ENCODE peak calls at places on chromosomes 2 and 18, in seven cellular contexts. W is ACHN, O is H54, T is HEK293T, J is NCI-H82, H is memory B cell, B is NCI-H446 treated with DMSO at 0.1 percent for 48 hours. E is an unnamed sample.
A peak's percentile ranks its signal among the peaks of the same experiment; 100 is the strongest.

GRCh38 chr2:222057249-222058073 is 241.3 kb downstream of the PAX3 start:
- DNase-seq in W (peak; percentile 38), O (no peak), T (peak; percentile 41), J (peak; percentile 33), H (no peak), B (no peak), E (no peak)

GRCh38 chr2:207121784-207122183 is 44.0 kb downstream of the KLF7 start:
- DNase-seq in W (peak; percentile 64), O (peak; percentile 44), T (no peak), J (no peak), H (no peak), B (no peak), E (no peak)

GRCh38 chr2:121965666-121966065 is 210.2 kb downstream of the TSN start:
- DNase-seq in W (no peak), O (no peak), T (no peak), J (no peak), H (no peak), B (no peak), E (no peak)

GRCh38 chr18:49813071-49813320 is 337 bp downstream of the ACAA2 start:
- DNase-seq in W (peak; percentile 3), O (no peak), T (no peak), J (peak; percentile 51), H (peak; percentile 16), B (no peak), E (no peak)

GRCh38 chr2:45651415-45652089 is at the start of gene PRKCE:
- DNase-seq in W (peak; percentile 42), O (peak; percentile 79), T (peak; percentile 42), J (peak; percentile 39), H (peak; percentile 24), B (no peak), E (peak; percentile 12)

GRCh38 chr2:95389256-95390119 is 13.0 kb upstream of the FAHD2A start:
- DNase-seq in W (peak; percentile 47), O (peak; percentile 87), T (peak; percentile 88), J (peak; percentile 76), H (no peak), B (no peak), E (peak; percentile 14)

GRCh38 chr2:73243884-73244570 is 9.9 kb downstream of the CCT7 start:
- DNase-seq in W (no peak), O (no peak), T (no peak), J (peak; percentile 88), H (no peak), B (peak; percentile 79), E (no peak)

GRCh38 chr2:9585486-9585885 is 29.9 kb upstream of the ADAM17 start:
- DNase-seq in W (no peak), O (no peak), T (no peak), J (no peak), H (no peak), B (no peak), E (no peak)

GRCh38 chr2:54240515-54241219 is 15.4 kb downstream of the TSPYL6 start:
- DNase-seq in W (no peak), O (peak; percentile 19), T (no peak), J (no peak), H (no peak), B (no peak), E (no peak)

GRCh38 chr2:52539026-52539964 is 1228.3 kb upstream of the CHAC2 start:
- DNase-seq in W (no peak), O (no peak), T (no peak), J (no peak), H (no peak), B (no peak), E (no peak)

GRCh38 chr2:19048593-19049264 is 309.7 kb downstream of the OSR1 start:
- DNase-seq in W (no peak), O (no peak), T (no peak), J (no peak), H (no peak), B (peak; percentile 3), E (no peak)

GRCh38 chr2:127324635-127325034 is 30.7 kb upstream of the ERCC3 start:
- DNase-seq in W (peak; percentile 58), O (peak; percentile 8), T (peak; percentile 25), J (peak; percentile 23), H (no peak), B (peak; percentile 42), E (no peak)

GRCh38 chr18:50656396-50656795 is 96.5 kb downstream of the MAPK4 start:
- DNase-seq in W (no peak), O (no peak), T (no peak), J (no peak), H (no peak), B (no peak), E (no peak)

GRCh38 chr2:216615298-216616082 is 17.7 kb upstream of the IGFBP2 start:
- DNase-seq in W (no peak), O (no peak), T (no peak), J (peak; percentile 28), H (no peak), B (no peak), E (no peak)

GRCh38 chr2:220228310-220229006 is 601.0 kb downstream of the SLC4A3 start:
- DNase-seq in W (peak; percentile 99), O (peak; percentile 30), T (peak; percentile 6), J (no peak), H (no peak), B (no peak), E (no peak)

GRCh38 chr2:222690564-222691200 is 19.2 kb downstream of the MOGAT1 start:
- DNase-seq in W (peak; percentile 86), O (peak; percentile 66), T (peak; percentile 87), J (peak; percentile 92), H (peak; percentile 79), B (peak; percentile 11), E (peak; percentile 58)

GRCh38 chr2:71927757-71928715 is 219.6 kb downstream of the CYP26B1 start:
- DNase-seq in W (no peak), O (no peak), T (peak; percentile 3), J (no peak), H (no peak), B (no peak), E (no peak)

GRCh38 chr2:9311488-9311887 is 104.9 kb downstream of the ASAP2 start:
- DNase-seq in W (peak; percentile 51), O (peak; percentile 80), T (no peak), J (no peak), H (no peak), B (no peak), E (no peak)

GRCh38 chr18:42706618-42707017 is 408.9 kb downstream of the RIT2 start:
- DNase-seq in W (no peak), O (no peak), T (no peak), J (peak; percentile 95), H (no peak), B (no peak), E (no peak)

GRCh38 chr2:6977786-6978185 is 60.6 kb downstream of the RNF144A start:
- DNase-seq in W (no peak), O (no peak), T (no peak), J (no peak), H (no peak), B (no peak), E (no peak)

GRCh38 chr18:36468161-36468560 is 170.6 kb downstream of the FHOD3 start:
- DNase-seq in W (no peak), O (no peak), T (no peak), J (peak; percentile 67), H (no peak), B (no peak), E (no peak)

GRCh38 chr2:46252891-46253659 is 44.1 kb upstream of the EPAS1 start:
- DNase-seq in W (no peak), O (no peak), T (no peak), J (peak; percentile 32), H (no peak), B (peak; percentile 13), E (no peak)

GRCh38 chr2:231617059-231617926 is 24.6 kb downstream of the TEX44 start:
- DNase-seq in W (no peak), O (no peak), T (no peak), J (no peak), H (no peak), B (no peak), E (no peak)

GRCh38 chr2:73999881-74000597 is 15.3 kb downstream of the TET3 start:
- DNase-seq in W (peak; percentile 49), O (no peak), T (no peak), J (no peak), H (no peak), B (peak; percentile 15), E (no peak)